ENCODE peak calls at places on chromosomes 16 and 17, in four cellular contexts. A is ovary, Q is fibroblast of villous mesenchyme, X is activated B cell treated with CpG ODN at 0.5 μM for 24 hours. R is an unnamed sample.

GRCh38 chr17:75823257-75824041 is 20.8 kb downstream of the UNC13D start:
- DNase-seq in A (no peak), Q (no peak), X (no peak), R (no peak)

GRCh38 chr16:4728676-4729075 is 5.4 kb downstream of the ANKS3 start:
- DNase-seq in A (no peak), Q (no peak), X (no peak), R (no peak)

GRCh38 chr17:45031231-45032149 is 19.9 kb downstream of the DCAKD start:
- DNase-seq in A (no peak), Q (no peak), X (no peak), R (no peak)

GRCh38 chr16:86294535-86294934 is 215.8 kb upstream of the FOXF1 start:
- DNase-seq in A (no peak), Q (peak; percentile 92), X (no peak), R (no peak)

GRCh38 chr16:66701516-66701915 is 5.0 kb upstream of the CMTM4 start:
- DNase-seq in A (no peak), Q (no peak), X (no peak), R (no peak)

GRCh38 chr17:13462161-13462560 is 139.6 kb downstream of the HS3ST3A1 start:
- DNase-seq in A (no peak), Q (peak; percentile 45), X (no peak), R (no peak)

GRCh38 chr16:67445441-67445912 is 14.6 kb downstream of the HSD11B2 start:
- DNase-seq in A (peak; percentile 79), Q (no peak), X (no peak), R (no peak)

GRCh38 chr16:31880322-31880979 is 6.8 kb downstream of the ZNF267 start:
- DNase-seq in A (no peak), Q (peak; percentile 82), X (no peak), R (no peak)

GRCh38 chr16:81432899-81433560 is 11.6 kb upstream of the CMIP start:
- DNase-seq in A (no peak), Q (no peak), X (no peak), R (no peak)

GRCh38 chr17:6641374-6641818 is 536 bp downstream of the TXNDC17 start:
- DNase-seq in A (no peak), Q (no peak), X (no peak), R (no peak)

GRCh38 chr17:62760888-62761267 is 47.2 kb downstream of the MARCHF10 start:
- DNase-seq in A (no peak), Q (no peak), X (no peak), R (no peak)

DNA sequence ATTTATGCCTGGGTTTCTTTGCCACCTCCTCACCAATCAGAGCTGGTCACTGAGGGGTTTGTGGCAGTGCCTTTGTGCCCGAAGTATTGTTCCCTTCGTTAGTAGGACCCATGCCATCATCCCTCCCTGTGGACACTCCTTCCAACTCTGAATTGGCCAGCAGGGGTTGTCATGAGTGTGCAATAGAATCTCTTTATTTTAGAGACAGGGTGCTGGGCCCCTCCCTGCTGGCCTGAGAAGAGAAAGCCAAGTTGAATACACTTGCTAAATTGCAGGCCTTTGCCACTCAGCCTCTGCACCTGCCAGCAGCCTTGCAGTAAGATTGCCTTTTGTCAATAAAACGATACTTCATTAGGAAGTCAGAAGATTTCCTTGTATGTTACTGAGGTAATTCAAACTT is 40.7 kb upstream of the SLC12A3 start:
- DNase-seq in A (no peak), Q (no peak), X (no peak), R (no peak)
- TF ChIP-seq CTCF in A (no peak), Q (peak; percentile 37), X (no peak), R (peak; percentile 11)

DNA sequence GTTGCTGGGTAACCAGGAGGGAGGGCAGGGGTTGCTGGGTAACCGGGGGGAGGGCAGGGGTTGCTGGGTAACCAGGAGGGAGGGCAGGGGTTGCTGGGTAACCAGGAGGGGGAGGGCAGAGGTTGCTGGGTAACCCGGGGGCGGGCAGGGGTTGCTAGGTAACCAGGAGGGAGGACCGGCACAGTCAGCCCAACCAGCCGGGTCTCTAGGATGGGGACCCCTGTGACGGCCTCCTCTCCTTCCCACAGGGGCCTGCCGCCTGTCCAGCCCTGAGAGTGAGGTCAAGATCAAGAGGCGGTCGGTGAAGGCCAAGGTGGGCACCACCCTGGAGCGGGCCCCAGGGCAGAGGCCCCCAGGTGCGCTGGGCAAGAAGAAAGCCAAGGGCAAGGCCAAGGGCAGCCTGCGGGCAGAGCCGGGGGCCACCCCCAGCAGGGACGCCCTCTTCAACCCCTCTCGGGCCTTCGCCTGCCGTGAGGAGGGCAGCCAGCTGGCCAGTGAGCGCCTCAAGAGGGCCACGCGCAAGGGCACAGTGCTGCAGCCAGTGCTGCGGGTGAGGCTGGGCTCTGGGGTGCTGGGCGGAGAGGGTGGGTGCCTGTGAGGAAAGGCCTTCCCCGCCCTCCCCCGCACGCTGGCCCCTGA is 54.6 kb downstream of the ACTG1 start:
- DNase-seq in A (no peak), Q (no peak), X (no peak), R (no peak)
- TF ChIP-seq CTCF in A (no peak), Q (no peak), X (no peak), R (no peak)

DNA sequence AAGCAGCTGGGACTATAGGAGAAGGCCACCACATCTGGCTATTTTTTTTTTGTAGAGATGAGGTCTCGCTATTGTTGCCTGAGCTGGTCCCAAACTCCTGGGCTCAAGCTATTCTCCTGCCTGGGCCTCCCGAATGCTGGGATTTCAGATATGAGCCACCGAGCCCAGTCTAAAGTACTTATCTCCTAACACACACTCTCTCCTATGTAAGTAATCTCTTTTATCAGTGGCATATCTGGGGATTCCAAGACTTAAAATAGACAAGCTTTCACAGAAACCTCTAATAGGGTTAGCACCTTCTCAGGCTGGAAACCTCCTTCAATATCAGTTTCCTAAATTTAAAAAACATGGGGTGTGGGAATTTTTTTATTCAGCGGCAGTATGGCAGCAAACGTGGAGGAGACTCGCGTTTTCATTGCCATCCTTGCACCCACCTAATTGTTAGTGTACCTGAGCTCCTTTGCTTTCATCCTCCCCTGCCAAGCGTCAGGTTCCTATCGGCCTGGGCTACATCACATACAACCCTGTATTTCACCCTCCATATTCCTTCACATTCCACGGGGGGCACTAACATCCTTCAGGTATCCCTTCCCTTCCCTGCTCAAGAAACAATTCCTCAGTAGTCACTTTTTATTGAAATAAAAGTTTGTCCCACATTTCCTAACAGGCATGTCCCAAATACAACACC is 1.1 kb downstream of the EZH1 start:
- DNase-seq in A (no peak), Q (no peak), X (no peak), R (no peak)
- TF ChIP-seq CTCF in A (no peak), Q (no peak), X (no peak), R (peak; percentile 49)

DNA sequence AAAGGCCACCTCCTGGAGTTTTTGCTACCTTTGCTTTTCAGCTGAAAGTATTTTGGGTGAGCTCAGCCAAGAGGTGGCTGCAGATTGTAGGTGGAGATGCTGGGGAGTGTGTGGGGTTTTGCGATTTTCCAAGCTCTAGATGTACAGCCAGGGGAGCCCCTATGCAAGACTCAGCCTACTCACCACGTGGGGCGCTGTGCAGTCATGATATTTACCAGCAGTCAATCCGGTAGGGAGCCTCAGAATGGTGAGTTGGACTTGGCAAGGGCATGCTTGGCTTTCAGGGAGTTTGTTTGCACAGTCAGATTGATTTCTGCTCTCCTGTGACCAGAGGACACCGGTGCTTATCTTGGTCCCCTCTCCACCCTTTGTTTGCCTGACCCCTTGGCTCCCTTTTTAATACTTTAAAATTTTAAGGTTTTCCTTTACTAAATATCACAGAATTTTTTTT is 175.3 kb downstream of the UTP18 start:
- DNase-seq in A (no peak), Q (no peak), X (no peak), R (peak; percentile 71)
- TF ChIP-seq CTCF in A (no peak), Q (no peak), X (no peak), R (peak; percentile 81)

GRCh38 chr16:88747588-88748301 is 37.3 kb downstream of the PIEZO1 start:
- DNase-seq in A (no peak), Q (no peak), X (no peak), R (no peak)
- TF ChIP-seq CTCF in A (no peak), Q (no peak), X (no peak), R (peak; percentile 27)

DNA sequence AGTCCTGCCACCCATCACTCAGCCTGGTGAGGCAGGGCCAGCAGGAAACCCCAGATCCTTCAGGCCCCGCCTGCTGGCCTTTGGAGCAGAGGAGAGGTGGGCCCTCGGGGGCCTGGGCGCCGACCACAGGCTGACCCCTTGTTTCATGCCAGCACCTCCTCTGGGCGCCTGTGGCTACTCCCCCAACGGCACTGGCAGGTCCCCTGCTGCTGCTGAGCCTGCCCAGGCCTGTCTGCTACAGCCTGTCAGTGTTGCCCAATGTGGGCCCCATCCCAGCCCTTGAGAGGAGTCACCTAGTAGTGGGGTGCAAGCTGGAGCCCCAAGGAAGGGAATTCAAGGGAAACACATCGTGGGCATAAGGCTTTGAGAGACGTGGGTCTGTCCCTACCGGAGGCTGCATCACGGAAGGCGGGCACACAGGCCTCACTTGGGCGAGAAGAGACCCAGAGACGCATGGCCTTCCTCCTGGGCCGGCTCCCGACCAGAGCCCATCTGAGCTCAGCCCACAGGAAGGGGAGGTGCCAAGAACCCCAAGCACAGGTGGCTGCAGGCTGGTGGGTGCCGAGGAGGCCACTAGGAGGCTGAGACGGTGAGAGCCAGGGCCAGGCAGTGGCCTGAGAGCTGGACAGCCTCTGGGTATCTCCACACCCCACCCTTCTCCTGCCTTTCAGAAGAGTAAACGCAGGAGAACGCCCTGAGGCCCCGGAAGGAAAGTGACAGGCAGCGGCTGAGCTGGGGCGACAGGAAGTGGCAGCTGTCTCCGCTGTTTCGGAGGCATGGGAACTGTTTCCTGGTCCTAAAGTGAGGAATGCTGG is 8.1 kb upstream of the FASN start:
- DNase-seq in A (peak; percentile 42), Q (peak; percentile 56), X (peak; percentile 53), R (peak; percentile 45)
- TF ChIP-seq CTCF in A (no peak), Q (peak; percentile 48), X (no peak), R (peak; percentile 62)